ENCODE peak calls at places on chromosomes 7 and 10, in seven cellular contexts. A, W, C, T, P, Q and R are unnamed samples.
A peak's percentile ranks its signal among the peaks of the same experiment; 100 is the strongest.

GRCh38 chr10:2980791-2981360 is 86.5 kb upstream of the PFKP start:
- DNase-seq in A (no peak), W (no peak), C (no peak), T (no peak), P (no peak), Q (peak; percentile 76), R (peak; percentile 59)

GRCh38 chr7:128422856-128423255 is 13.1 kb upstream of the IMPDH1 start:
- DNase-seq in A (no peak), W (no peak), C (no peak), T (no peak), P (no peak), Q (no peak), R (no peak)

GRCh38 chr10:67923551-67923950 is 39.1 kb downstream of the SIRT1 start:
- DNase-seq in A (no peak), W (no peak), C (no peak), T (no peak), P (no peak), Q (no peak), R (peak; percentile 15)

GRCh38 chr7:69739182-69739581 is 140.9 kb downstream of the AUTS2 start:
- DNase-seq in A (no peak), W (peak; percentile 25), C (no peak), T (no peak), P (no peak), Q (no peak), R (no peak)

GRCh38 chr10:103042129-103042528 is 124.0 kb downstream of the CNNM2 start:
- DNase-seq in A (no peak), W (no peak), C (no peak), T (no peak), P (no peak), Q (no peak), R (no peak)

GRCh38 chr10:67175354-67175753 is 249.5 kb downstream of the LRRTM3 start:
- DNase-seq in A (no peak), W (no peak), C (no peak), T (no peak), P (no peak), Q (no peak), R (no peak)

GRCh38 chr10:47139121-47139520 is 160.9 kb upstream of the GDF10 start:
- DNase-seq in A (no peak), W (no peak), C (no peak), T (no peak), P (no peak), Q (no peak), R (no peak)

GRCh38 chr10:67612577-67613537 is 83.1 kb downstream of the CTNNA3 start:
- DNase-seq in A (no peak), W (no peak), C (no peak), T (no peak), P (peak; percentile 76), Q (peak; percentile 73), R (peak; percentile 59)

GRCh38 chr10:101613646-101614045 is 25.5 kb downstream of the DPCD start:
- DNase-seq in A (no peak), W (no peak), C (no peak), T (no peak), P (no peak), Q (no peak), R (no peak)

GRCh38 chr10:101467286-101467770 is 113.4 kb downstream of the BTRC start:
- DNase-seq in A (no peak), W (peak; percentile 74), C (no peak), T (peak; percentile 33), P (peak; percentile 64), Q (peak; percentile 78), R (peak; percentile 90)

GRCh38 chr10:114638874-114639625 is 19.0 kb downstream of the ABLIM1 start:
- DNase-seq in A (no peak), W (no peak), C (no peak), T (no peak), P (no peak), Q (peak; percentile 95), R (peak; percentile 89)

GRCh38 chr7:17168399-17168798 is 130.1 kb upstream of the AHR start:
- DNase-seq in A (no peak), W (no peak), C (no peak), T (no peak), P (no peak), Q (no peak), R (no peak)

GRCh38 chr10:5023126-5023701 is 19.6 kb upstream of the AKR1C2 start:
- DNase-seq in A (no peak), W (no peak), C (peak; percentile 71), T (no peak), P (no peak), Q (no peak), R (no peak)

GRCh38 chr10:102254426-102254825 is 9.1 kb downstream of the GBF1 start:
- DNase-seq in A (no peak), W (no peak), C (no peak), T (no peak), P (no peak), Q (no peak), R (no peak)

GRCh38 chr10:11472158-11472753 is 139.2 kb downstream of the USP6NL start:
- DNase-seq in A (peak; percentile 69), W (peak; percentile 73), C (peak; percentile 58), T (peak; percentile 55), P (peak; percentile 71), Q (peak; percentile 41), R (peak; percentile 53)

GRCh38 chr10:91799580-91799975 is 1.4 kb downstream of the TNKS2 start:
- DNase-seq in A (no peak), W (no peak), C (no peak), T (no peak), P (no peak), Q (peak; percentile 43), R (peak; percentile 51)

GRCh38 chr7:12674861-12675260 is 12.6 kb upstream of the ARL4A start:
- DNase-seq in A (no peak), W (peak; percentile 38), C (peak; percentile 29), T (peak; percentile 15), P (peak; percentile 64), Q (peak; percentile 61), R (peak; percentile 60)

GRCh38 chr7:131325179-131325840 is 2.4 kb upstream of the MKLN1 start:
- DNase-seq in A (no peak), W (no peak), C (no peak), T (no peak), P (no peak), Q (no peak), R (no peak)

GRCh38 chr10:120841522-120842189 is 9.5 kb upstream of the WDR11 start:
- DNase-seq in A (no peak), W (no peak), C (no peak), T (no peak), P (no peak), Q (no peak), R (no peak)

GRCh38 chr7:157693071-157693520 is 356.3 kb downstream of the DNAJB6 start:
- DNase-seq in A (no peak), W (no peak), C (no peak), T (no peak), P (no peak), Q (no peak), R (no peak)

GRCh38 chr10:66836057-66836456 is 89.8 kb upstream of the LRRTM3 start:
- DNase-seq in A (no peak), W (no peak), C (no peak), T (no peak), P (no peak), Q (peak; percentile 81), R (peak; percentile 55)

DNA sequence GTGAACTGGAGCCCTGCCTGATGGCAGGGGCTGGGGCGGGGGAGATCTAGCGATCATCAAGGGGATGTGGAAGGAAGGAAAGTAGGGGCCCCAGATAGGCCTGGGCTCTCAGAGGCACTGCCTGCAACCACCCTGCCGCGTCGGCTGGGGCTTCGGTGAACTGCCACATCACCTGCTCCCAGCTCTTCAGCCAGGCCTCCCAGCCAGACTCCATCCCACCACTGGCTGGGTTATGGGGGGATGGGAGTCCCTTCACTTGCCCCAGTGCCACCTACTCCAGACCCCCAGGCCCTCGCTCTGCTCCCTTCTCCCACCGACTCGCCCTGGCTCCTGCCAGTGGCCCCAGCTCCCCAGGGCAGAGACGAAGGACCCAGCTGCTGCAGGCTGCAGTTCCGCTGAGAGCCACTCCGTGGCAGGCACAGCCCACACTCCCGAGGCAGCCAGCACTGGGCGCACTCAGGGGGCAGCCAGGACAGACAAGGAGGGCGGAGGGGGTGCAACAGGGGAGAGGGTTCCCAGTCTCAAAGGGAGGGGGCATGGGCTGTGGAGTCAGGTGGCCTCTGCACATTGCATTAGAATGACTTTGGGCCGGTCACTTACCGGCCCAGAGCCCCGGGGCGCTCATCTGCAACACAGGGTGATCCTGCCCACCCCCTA is 15.2 kb downstream of the KCNH2 start:
- DNase-seq in A (peak; percentile 69), W (peak; percentile 72), C (peak; percentile 60), T (peak; percentile 89), P (peak; percentile 67), Q (peak; percentile 37), R (peak; percentile 61)
- H3K4me1 ChIP-seq in A (peaks cover 13% of the 10 kb centered on the region), W (peaks cover 9% of the 10 kb centered on the region), C (peaks cover 24% of the 10 kb centered on the region), T (peaks cover 68% of the 10 kb centered on the region), P (no peaks in the 10 kb centered on the region), Q (peaks cover 13% of the 10 kb centered on the region), R (no peaks in the 10 kb centered on the region)

GRCh38 chr10:132665946-132666732 is 119.8 kb downstream of the NKX6-2 start:
- DNase-seq in A (peak; percentile 3), W (no peak), C (no peak), T (no peak), P (no peak), Q (peak; percentile 97), R (peak; percentile 70)

GRCh38 chr10:132663666-132664365 is 122.1 kb downstream of the NKX6-2 start:
- DNase-seq in A (peak; percentile 8), W (no peak), C (no peak), T (no peak), P (no peak), Q (no peak), R (no peak)

GRCh38 chr10:132662186-132662920 is 123.6 kb downstream of the NKX6-2 start:
- DNase-seq in A (peak; percentile 6), W (no peak), C (no peak), T (no peak), P (no peak), Q (peak; percentile 12), R (no peak)

GRCh38 chr10:132664883-132665282 is 121.1 kb downstream of the NKX6-2 start:
- DNase-seq in A (peak; percentile 6), W (no peak), C (no peak), T (no peak), P (no peak), Q (no peak), R (no peak)

DNA sequence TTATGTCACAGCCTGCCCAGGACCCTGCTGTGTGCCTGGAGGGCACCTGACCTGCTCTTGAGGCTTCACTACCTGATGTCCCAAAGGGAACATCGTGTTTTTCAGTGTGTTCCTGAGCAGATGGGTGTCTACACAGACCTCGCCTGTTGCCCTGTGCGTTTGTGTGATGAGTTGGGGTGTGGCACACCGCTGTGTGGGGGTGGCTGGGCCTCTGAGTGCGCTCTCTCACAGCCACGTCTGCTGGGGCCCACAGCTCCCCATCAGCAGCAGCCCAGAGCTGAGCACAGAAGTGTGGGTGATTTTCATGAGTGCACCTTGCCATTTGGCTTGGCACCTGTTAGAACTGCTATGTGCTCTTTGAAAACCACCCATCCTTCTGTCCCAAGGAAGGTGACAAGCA is 121.5 kb downstream of the NKX6-2 start:
- DNase-seq in A (peak; percentile 7), W (no peak), C (no peak), T (no peak), P (no peak), Q (no peak), R (no peak)
- H3K4me1 ChIP-seq in A (no peaks in the 10 kb centered on the region), W (no peaks in the 10 kb centered on the region), C (no peaks in the 10 kb centered on the region), T (peaks cover 16% of the 10 kb centered on the region), P (no peaks in the 10 kb centered on the region), Q (peaks cover 19% of the 10 kb centered on the region), R (peaks cover 20% of the 10 kb centered on the region)

GRCh38 chr10:97002670-97003069 is 170.6 kb downstream of the LCOR start:
- DNase-seq in A (no peak), W (no peak), C (no peak), T (no peak), P (no peak), Q (no peak), R (no peak)
- H3K4me1 ChIP-seq in A (no peaks in the 10 kb centered on the region), W (no peaks in the 10 kb centered on the region), C (no peaks in the 10 kb centered on the region), T (no peaks in the 10 kb centered on the region), P (no peaks in the 10 kb centered on the region), Q (peaks cover 2% of the 10 kb centered on the region), R (no peaks in the 10 kb centered on the region)

GRCh38 chr10:33720161-33720560 is 385.7 kb upstream of the NRP1 start:
- DNase-seq in A (no peak), W (no peak), C (no peak), T (no peak), P (no peak), Q (no peak), R (no peak)
- H3K4me1 ChIP-seq in A (peaks cover 6% of the 10 kb centered on the region), W (no peaks in the 10 kb centered on the region), C (no peaks in the 10 kb centered on the region), T (peaks cover 5% of the 10 kb centered on the region), P (no peaks in the 10 kb centered on the region), Q (no peaks in the 10 kb centered on the region), R (no peaks in the 10 kb centered on the region)